ENCODE peak calls at places on chromosomes 4 and X, in ten cellular contexts. M is AG04450; F is upper lobe of right lung; N is suprapubic skin; K is A549; H is CD4-positive, CD25-positive, alpha-beta regulatory T cell; T is hepatocyte; Y is H9; U is IMR-90; I is Peyer's patch. W is an unnamed sample.

GRCh38 chrX:31132803-31133202 is 61.0 kb upstream of the FTHL17 start:
- DNase-seq in M (no peak), F (no peak), N (no peak), K (no peak), H (no peak), T (no peak), Y (no peak), U (no peak), I (no peak), W (no peak)

GRCh38 chr4:35399912-35400311 is 844.4 kb downstream of the ARAP2 start:
- DNase-seq in M (no peak), F (no peak), N (no peak), K (no peak), H (no peak), T (no peak), Y (no peak), U (no peak), I (no peak), W (no peak)

GRCh38 chr4:158914178-158914577 is 145.4 kb downstream of the FNIP2 start:
- DNase-seq in M (no peak), F (no peak), N (no peak), K (peak; percentile 52), H (no peak), T (no peak), Y (no peak), U (peak; percentile 84), I (no peak), W (no peak)

GRCh38 chr4:12588572-12588971 is 895.6 kb downstream of the RAB28 start:
- DNase-seq in M (no peak), F (no peak), N (no peak), K (no peak), H (no peak), T (no peak), Y (no peak), U (no peak), I (no peak), W (no peak)

GRCh38 chrX:31435592-31435991 is 363.8 kb upstream of the FTHL17 start:
- DNase-seq in M (no peak), F (no peak), N (no peak), K (peak; percentile 31), H (no peak), T (peak; percentile 46), Y (peak; percentile 87), U (peak; percentile 22), I (no peak), W (no peak)

GRCh38 chr4:53510981-53511380 is 80.3 kb downstream of the LNX1 start:
- DNase-seq in M (no peak), F (no peak), N (no peak), K (no peak), H (no peak), T (no peak), Y (no peak), U (peak; percentile 6), I (no peak), W (no peak)

GRCh38 chr4:56348582-56348981 is 38.7 kb downstream of the AASDH start:
- DNase-seq in M (no peak), F (no peak), N (no peak), K (no peak), H (no peak), T (no peak), Y (peak; percentile 30), U (no peak), I (no peak), W (no peak)

GRCh38 chrX:130933358-130933757 is 30.3 kb upstream of the ENOX2 start:
- DNase-seq in M (no peak), F (no peak), N (no peak), K (no peak), H (no peak), T (no peak), Y (no peak), U (no peak), I (no peak), W (no peak)

GRCh38 chrX:48854898-48855297 is 19.5 kb upstream of the PCSK1N start:
- DNase-seq in M (no peak), F (no peak), N (no peak), K (peak; percentile 29), H (no peak), T (no peak), Y (no peak), U (no peak), I (no peak), W (no peak)

GRCh38 chrX:123171781-123172180 is 12.3 kb upstream of the GRIA3 start:
- DNase-seq in M (no peak), F (no peak), N (no peak), K (no peak), H (no peak), T (no peak), Y (no peak), U (no peak), I (no peak), W (no peak)

GRCh38 chr4:48686369-48686768 is 93.7 kb downstream of the FRYL start:
- DNase-seq in M (no peak), F (no peak), N (no peak), K (no peak), H (no peak), T (no peak), Y (no peak), U (no peak), I (no peak), W (no peak)

GRCh38 chrX:703466-704210 is 73.0 kb downstream of the SHOX start:
- DNase-seq in M (no peak), F (no peak), N (no peak), K (no peak), H (no peak), T (no peak), Y (no peak), U (no peak), I (no peak), W (no peak)

GRCh38 chrX:39749135-39749534 is 348.6 kb downstream of the BCOR start:
- DNase-seq in M (no peak), F (no peak), N (no peak), K (no peak), H (no peak), T (no peak), Y (no peak), U (no peak), I (no peak), W (no peak)

GRCh38 chr4:76781698-76782595 is 116.0 kb downstream of the SOWAHB start:
- DNase-seq in M (peak; percentile 91), F (no peak), N (no peak), K (peak; percentile 23), H (no peak), T (no peak), Y (peak; percentile 47), U (peak; percentile 98), I (no peak), W (no peak)

DNA sequence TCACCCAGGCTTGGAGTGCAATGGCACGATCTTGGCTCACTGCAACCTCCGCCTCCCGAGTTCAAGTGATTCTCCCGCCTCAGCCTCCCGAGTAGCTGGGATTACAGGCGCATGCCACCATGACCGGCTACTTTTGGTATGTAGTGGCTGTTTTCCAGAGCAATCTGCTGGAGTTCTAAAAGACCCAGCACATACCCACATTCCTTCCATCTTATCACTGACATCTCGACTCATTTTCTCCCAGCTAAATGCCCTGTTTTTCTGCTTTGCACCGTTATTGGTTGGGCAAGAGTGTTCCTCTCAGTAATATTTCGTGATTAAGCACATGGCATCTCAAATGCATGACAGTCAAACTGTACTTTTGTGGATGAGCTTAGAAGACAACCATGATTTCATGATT is 53.7 kb downstream of the PRKX start:
- DNase-seq in M (no peak), F (no peak), N (no peak), K (no peak), H (no peak), T (no peak), Y (no peak), U (peak; percentile 34), I (no peak), W (no peak)
- H3K9me3 ChIP-seq in M (no peaks in the 10 kb centered on the region), F (no peaks in the 10 kb centered on the region), N (no peaks in the 10 kb centered on the region), K (no peaks in the 10 kb centered on the region), H (no peaks in the 10 kb centered on the region), T (no peaks in the 10 kb centered on the region), Y (no peaks in the 10 kb centered on the region), U (no peaks in the 10 kb centered on the region), I (no peaks in the 10 kb centered on the region), W (no peaks in the 10 kb centered on the region)

GRCh38 chr4:147233-147632 is 22.9 kb downstream of the ZNF718 start:
- DNase-seq in M (no peak), F (no peak), N (no peak), K (no peak), H (no peak), T (no peak), Y (no peak), U (no peak), I (no peak), W (no peak)

GRCh38 chr4:146621-147020 is 22.3 kb downstream of the ZNF718 start:
- DNase-seq in M (no peak), F (no peak), N (no peak), K (no peak), H (no peak), T (no peak), Y (no peak), U (no peak), I (no peak), W (no peak)
- H3K9me3 ChIP-seq in M (peaks cover 41% of the 10 kb centered on the region), F (peaks cover 69% of the 10 kb centered on the region), N (peaks cover 66% of the 10 kb centered on the region), K (peaks cover 51% of the 10 kb centered on the region), H (peaks cover 85% of the 10 kb centered on the region), T (peaks cover 74% of the 10 kb centered on the region), Y (peaks cover 21% of the 10 kb centered on the region), U (peaks cover 42% of the 10 kb centered on the region), I (peaks cover 33% of the 10 kb centered on the region), W (peaks cover 34% of the 10 kb centered on the region)

GRCh38 chr4:107894138-107894603 is 37.2 kb upstream of the CYP2U1 start:
- DNase-seq in M (no peak), F (no peak), N (no peak), K (no peak), H (no peak), T (no peak), Y (no peak), U (no peak), I (no peak), W (no peak)

GRCh38 chr4:107891299-107891698 is 40.0 kb upstream of the CYP2U1 start:
- DNase-seq in M (no peak), F (no peak), N (no peak), K (no peak), H (no peak), T (no peak), Y (no peak), U (no peak), I (no peak), W (no peak)

GRCh38 chr4:107893171-107894137 is 37.9 kb upstream of the CYP2U1 start:
- DNase-seq in M (no peak), F (no peak), N (no peak), K (no peak), H (no peak), T (no peak), Y (no peak), U (peak; percentile 8), I (no peak), W (no peak)

GRCh38 chr4:107885865-107886264 is 45.5 kb upstream of the CYP2U1 start:
- DNase-seq in M (no peak), F (no peak), N (no peak), K (no peak), H (no peak), T (no peak), Y (no peak), U (no peak), I (no peak), W (no peak)

GRCh38 chr4:107888237-107888636 is 43.1 kb upstream of the CYP2U1 start:
- DNase-seq in M (no peak), F (no peak), N (no peak), K (peak; percentile 13), H (no peak), T (no peak), Y (no peak), U (no peak), I (no peak), W (no peak)
- H3K9me3 ChIP-seq in M (no peaks in the 10 kb centered on the region), F (no peaks in the 10 kb centered on the region), N (no peaks in the 10 kb centered on the region), K (peaks cover 11% of the 10 kb centered on the region), H (peaks cover 7% of the 10 kb centered on the region), T (peaks cover 19% of the 10 kb centered on the region), Y (peaks cover 5% of the 10 kb centered on the region), U (no peaks in the 10 kb centered on the region), I (no peaks in the 10 kb centered on the region), W (no peaks in the 10 kb centered on the region)

GRCh38 chr4:10942166-10942565 is 257.6 kb upstream of the CLNK start:
- DNase-seq in M (no peak), F (no peak), N (no peak), K (no peak), H (no peak), T (no peak), Y (no peak), U (no peak), I (no peak), W (no peak)
- H3K9me3 ChIP-seq in M (no peaks in the 10 kb centered on the region), F (no peaks in the 10 kb centered on the region), N (no peaks in the 10 kb centered on the region), K (no peaks in the 10 kb centered on the region), H (no peaks in the 10 kb centered on the region), T (no peaks in the 10 kb centered on the region), Y (no peaks in the 10 kb centered on the region), U (no peaks in the 10 kb centered on the region), I (no peaks in the 10 kb centered on the region), W (no peaks in the 10 kb centered on the region)